ENCODE peak calls at places on chromosomes 6 and 20, in seven cellular contexts. One of them, this sample, is unnamed.

GRCh38 chr6:67630146-67630545 is 1004.9 kb upstream of the ADGRB3 start:
- DNase-seq in dorsolateral prefrontal cortex: no peak
- DNase-seq in neural progenitor cell: no peak
- DNase-seq in GM12878: no peak
- DNase-seq in PC-3: peak; percentile 64
- DNase-seq in progenitor cell of endocrine pancreas: no peak
- DNase-seq in ovary: no peak
- DNase-seq in this sample: no peak

GRCh38 chr6:105767541-105767940 is 318.6 kb upstream of the PRDM1 start:
- DNase-seq in dorsolateral prefrontal cortex: no peak
- DNase-seq in neural progenitor cell: no peak
- DNase-seq in GM12878: no peak
- DNase-seq in PC-3: no peak
- DNase-seq in progenitor cell of endocrine pancreas: no peak
- DNase-seq in ovary: no peak
- DNase-seq in this sample: no peak

GRCh38 chr20:64140421-64140820 is 23.8 kb upstream of the MYT1 start:
- DNase-seq in dorsolateral prefrontal cortex: no peak
- DNase-seq in neural progenitor cell: no peak
- DNase-seq in GM12878: no peak
- DNase-seq in PC-3: no peak
- DNase-seq in progenitor cell of endocrine pancreas: no peak
- DNase-seq in ovary: no peak
- DNase-seq in this sample: no peak

GRCh38 chr6:44906761-44907160 is 421.4 kb upstream of the RUNX2 start:
- DNase-seq in dorsolateral prefrontal cortex: no peak
- DNase-seq in neural progenitor cell: no peak
- DNase-seq in GM12878: no peak
- DNase-seq in PC-3: no peak
- DNase-seq in progenitor cell of endocrine pancreas: no peak
- DNase-seq in ovary: no peak
- DNase-seq in this sample: no peak

GRCh38 chr6:26124550-26125014 is 37.4 kb downstream of the HFE start:
- DNase-seq in dorsolateral prefrontal cortex: no peak
- DNase-seq in neural progenitor cell: no peak
- DNase-seq in GM12878: no peak
- DNase-seq in PC-3: no peak
- DNase-seq in progenitor cell of endocrine pancreas: no peak
- DNase-seq in ovary: no peak
- DNase-seq in this sample: no peak

GRCh38 chr6:52065621-52066020 is 21.8 kb downstream of the PKHD1 start:
- DNase-seq in dorsolateral prefrontal cortex: no peak
- DNase-seq in neural progenitor cell: no peak
- DNase-seq in GM12878: no peak
- DNase-seq in PC-3: peak; percentile 90
- DNase-seq in progenitor cell of endocrine pancreas: no peak
- DNase-seq in ovary: no peak
- DNase-seq in this sample: no peak

GRCh38 chr6:29705389-29706231 is 17.6 kb upstream of the HLA-F start:
- DNase-seq in dorsolateral prefrontal cortex: no peak
- DNase-seq in neural progenitor cell: peak; percentile 58
- DNase-seq in GM12878: no peak
- DNase-seq in PC-3: peak; percentile 78
- DNase-seq in progenitor cell of endocrine pancreas: no peak
- DNase-seq in ovary: no peak
- DNase-seq in this sample: no peak

GRCh38 chr6:41561931-41562632 is 15.9 kb downstream of the FOXP4 start:
- DNase-seq in dorsolateral prefrontal cortex: no peak
- DNase-seq in neural progenitor cell: no peak
- DNase-seq in GM12878: no peak
- DNase-seq in PC-3: no peak
- DNase-seq in progenitor cell of endocrine pancreas: no peak
- DNase-seq in ovary: no peak
- DNase-seq in this sample: no peak

GRCh38 chr6:1027109-1027794 is 284.6 kb upstream of the FOXQ1 start:
- DNase-seq in dorsolateral prefrontal cortex: no peak
- DNase-seq in neural progenitor cell: no peak
- DNase-seq in GM12878: no peak
- DNase-seq in PC-3: peak; percentile 57
- DNase-seq in progenitor cell of endocrine pancreas: no peak
- DNase-seq in ovary: no peak
- DNase-seq in this sample: no peak

GRCh38 chr20:61100489-61100888 is 151.6 kb upstream of the CDH4 start:
- DNase-seq in dorsolateral prefrontal cortex: no peak
- DNase-seq in neural progenitor cell: no peak
- DNase-seq in GM12878: no peak
- DNase-seq in PC-3: no peak
- DNase-seq in progenitor cell of endocrine pancreas: no peak
- DNase-seq in ovary: no peak
- DNase-seq in this sample: no peak

GRCh38 chr20:9532069-9532809 is 17.8 kb downstream of the LAMP5 start:
- DNase-seq in dorsolateral prefrontal cortex: no peak
- DNase-seq in neural progenitor cell: no peak
- DNase-seq in GM12878: no peak
- DNase-seq in PC-3: peak; percentile 22
- DNase-seq in progenitor cell of endocrine pancreas: no peak
- DNase-seq in ovary: no peak
- DNase-seq in this sample: no peak

GRCh38 chr6:108031968-108032367 is 42.6 kb downstream of the OSTM1 start:
- DNase-seq in dorsolateral prefrontal cortex: no peak
- DNase-seq in neural progenitor cell: no peak
- DNase-seq in GM12878: no peak
- DNase-seq in PC-3: no peak
- DNase-seq in progenitor cell of endocrine pancreas: no peak
- DNase-seq in ovary: no peak
- DNase-seq in this sample: no peak

GRCh38 chr6:112338310-112338709 is 8.8 kb upstream of the RFPL4B start:
- DNase-seq in dorsolateral prefrontal cortex: no peak
- DNase-seq in neural progenitor cell: no peak
- DNase-seq in GM12878: no peak
- DNase-seq in PC-3: no peak
- DNase-seq in progenitor cell of endocrine pancreas: no peak
- DNase-seq in ovary: no peak
- DNase-seq in this sample: no peak

GRCh38 chr6:137699036-137699683 is 167.9 kb upstream of the TNFAIP3 start:
- DNase-seq in dorsolateral prefrontal cortex: no peak
- DNase-seq in neural progenitor cell: no peak
- DNase-seq in GM12878: no peak
- DNase-seq in PC-3: peak; percentile 23
- DNase-seq in progenitor cell of endocrine pancreas: no peak
- DNase-seq in ovary: no peak
- DNase-seq in this sample: no peak

GRCh38 chr6:164097557-164098398 is 683.3 kb downstream of the QKI start:
- DNase-seq in dorsolateral prefrontal cortex: no peak
- DNase-seq in neural progenitor cell: peak; percentile 36
- DNase-seq in GM12878: no peak
- DNase-seq in PC-3: peak; percentile 59
- DNase-seq in progenitor cell of endocrine pancreas: no peak
- DNase-seq in ovary: no peak
- DNase-seq in this sample: no peak

GRCh38 chr20:43751167-43752050 is 24.6 kb upstream of the GTSF1L start:
- DNase-seq in dorsolateral prefrontal cortex: no peak
- DNase-seq in neural progenitor cell: no peak
- DNase-seq in GM12878: peak; percentile 99
- DNase-seq in PC-3: peak; percentile 96
- DNase-seq in progenitor cell of endocrine pancreas: no peak
- DNase-seq in ovary: no peak
- DNase-seq in this sample: peak; percentile 36

GRCh38 chr6:54646069-54646468 is 200.5 kb upstream of the FAM83B start:
- DNase-seq in dorsolateral prefrontal cortex: no peak
- DNase-seq in neural progenitor cell: no peak
- DNase-seq in GM12878: no peak
- DNase-seq in PC-3: peak; percentile 8
- DNase-seq in progenitor cell of endocrine pancreas: no peak
- DNase-seq in ovary: no peak
- DNase-seq in this sample: no peak

GRCh38 chr20:25695532-25696383 is 895 bp downstream of the ZNF337 start:
- DNase-seq in dorsolateral prefrontal cortex: no peak
- DNase-seq in neural progenitor cell: peak; percentile 36
- DNase-seq in GM12878: no peak
- DNase-seq in PC-3: peak; percentile 22
- DNase-seq in progenitor cell of endocrine pancreas: no peak
- DNase-seq in ovary: peak; percentile 65
- DNase-seq in this sample: no peak

GRCh38 chr20:59831901-59832240 is 101.6 kb downstream of the SYCP2 start:
- DNase-seq in dorsolateral prefrontal cortex: no peak
- DNase-seq in neural progenitor cell: no peak
- DNase-seq in GM12878: no peak
- DNase-seq in PC-3: no peak
- DNase-seq in progenitor cell of endocrine pancreas: no peak
- DNase-seq in ovary: no peak
- DNase-seq in this sample: no peak

GRCh38 chr6:121443953-121444590 is 8.6 kb downstream of the GJA1 start:
- DNase-seq in dorsolateral prefrontal cortex: no peak
- DNase-seq in neural progenitor cell: no peak
- DNase-seq in GM12878: no peak
- DNase-seq in PC-3: no peak
- DNase-seq in progenitor cell of endocrine pancreas: no peak
- DNase-seq in ovary: no peak
- DNase-seq in this sample: no peak
- TF ChIP-seq CTCF in dorsolateral prefrontal cortex: no peak
- TF ChIP-seq CTCF in neural progenitor cell: no peak
- TF ChIP-seq CTCF in GM12878: no peak
- TF ChIP-seq CTCF in PC-3: no peak
- TF ChIP-seq CTCF in progenitor cell of endocrine pancreas: no peak
- TF ChIP-seq CTCF in ovary: no peak
- TF ChIP-seq CTCF in this sample: no peak

DNA sequence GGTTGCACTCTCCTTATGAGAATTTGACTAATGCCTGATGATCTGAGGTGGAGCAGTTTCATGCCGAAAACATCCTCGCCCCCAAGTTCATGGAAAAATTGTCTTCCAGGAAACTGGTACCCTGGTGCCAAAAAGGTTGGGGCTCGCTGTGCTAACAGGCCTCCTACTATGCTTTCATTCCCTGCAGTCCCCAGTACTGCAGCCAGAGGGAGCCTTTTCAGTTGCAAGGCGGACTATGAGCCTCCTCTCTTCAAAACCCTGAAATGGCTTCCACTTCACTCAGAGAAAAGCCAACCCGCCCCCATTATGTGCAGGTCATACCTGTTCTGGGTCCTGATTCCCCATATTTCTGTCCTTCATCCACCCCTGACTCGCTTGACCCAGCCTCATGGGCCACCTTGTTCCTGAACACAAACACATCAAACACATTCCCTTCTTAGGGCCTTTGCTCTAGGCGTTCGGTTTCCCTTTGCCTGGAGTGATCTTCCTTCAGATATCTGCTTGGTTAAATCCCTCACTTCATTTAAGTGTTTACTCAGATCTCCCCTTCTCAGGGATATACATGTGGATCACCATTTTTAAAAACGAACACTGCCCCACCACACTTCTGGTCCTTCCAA is 173.7 kb downstream of the PHACTR1 start:
- DNase-seq in dorsolateral prefrontal cortex: no peak
- DNase-seq in neural progenitor cell: no peak
- DNase-seq in GM12878: no peak
- DNase-seq in PC-3: peak; percentile 40
- DNase-seq in progenitor cell of endocrine pancreas: no peak
- DNase-seq in ovary: no peak
- DNase-seq in this sample: no peak
- TF ChIP-seq CTCF in dorsolateral prefrontal cortex: no peak
- TF ChIP-seq CTCF in neural progenitor cell: peak; percentile 46
- TF ChIP-seq CTCF in GM12878: peak; percentile 55
- TF ChIP-seq CTCF in PC-3: peak; percentile 69
- TF ChIP-seq CTCF in progenitor cell of endocrine pancreas: peak; percentile 34
- TF ChIP-seq CTCF in ovary: no peak
- TF ChIP-seq CTCF in this sample: no peak

DNA sequence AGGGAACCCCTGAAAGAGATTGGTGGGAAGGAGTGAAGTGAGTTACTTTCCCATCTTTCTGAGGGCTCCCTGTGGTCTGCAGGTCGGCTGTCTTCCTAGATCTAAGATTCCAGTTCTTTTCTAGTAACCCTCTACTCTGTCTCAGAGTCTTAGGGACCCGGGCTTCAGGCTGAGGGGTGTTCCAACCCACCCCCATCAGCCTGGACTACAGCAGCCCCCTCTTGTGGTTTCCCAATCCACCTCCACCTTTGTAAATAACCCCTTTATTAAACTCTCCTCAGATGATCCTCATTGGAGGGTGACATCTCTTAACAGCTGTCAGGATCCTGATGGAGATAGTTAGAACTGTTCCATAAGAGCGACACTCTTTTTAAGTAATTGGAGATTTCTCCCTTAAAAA is 300.4 kb downstream of the LRFN2 start:
- DNase-seq in dorsolateral prefrontal cortex: no peak
- DNase-seq in neural progenitor cell: no peak
- DNase-seq in GM12878: no peak
- DNase-seq in PC-3: no peak
- DNase-seq in progenitor cell of endocrine pancreas: no peak
- DNase-seq in ovary: no peak
- DNase-seq in this sample: no peak
- TF ChIP-seq CTCF in dorsolateral prefrontal cortex: no peak
- TF ChIP-seq CTCF in neural progenitor cell: peak; percentile 35
- TF ChIP-seq CTCF in GM12878: no peak
- TF ChIP-seq CTCF in PC-3: no peak
- TF ChIP-seq CTCF in progenitor cell of endocrine pancreas: no peak
- TF ChIP-seq CTCF in ovary: no peak
- TF ChIP-seq CTCF in this sample: no peak

GRCh38 chr6:34793877-34794276 is 2.0 kb downstream of the BLTP3A start:
- DNase-seq in dorsolateral prefrontal cortex: no peak
- DNase-seq in neural progenitor cell: no peak
- DNase-seq in GM12878: no peak
- DNase-seq in PC-3: no peak
- DNase-seq in progenitor cell of endocrine pancreas: no peak
- DNase-seq in ovary: no peak
- DNase-seq in this sample: no peak

GRCh38 chr6:34788111-34788510 is 3.8 kb upstream of the BLTP3A start:
- DNase-seq in dorsolateral prefrontal cortex: no peak
- DNase-seq in neural progenitor cell: no peak
- DNase-seq in GM12878: no peak
- DNase-seq in PC-3: no peak
- DNase-seq in progenitor cell of endocrine pancreas: no peak
- DNase-seq in ovary: no peak
- DNase-seq in this sample: no peak

GRCh38 chr6:34792605-34793500 is 970 bp downstream of the BLTP3A start:
- DNase-seq in dorsolateral prefrontal cortex: no peak
- DNase-seq in neural progenitor cell: peak; percentile 39
- DNase-seq in GM12878: no peak
- DNase-seq in PC-3: peak; percentile 65
- DNase-seq in progenitor cell of endocrine pancreas: no peak
- DNase-seq in ovary: peak; percentile 25
- DNase-seq in this sample: no peak

GRCh38 chr6:34791842-34792604 is at the start of gene BLTP3A:
- DNase-seq in dorsolateral prefrontal cortex: peak; percentile 33
- DNase-seq in neural progenitor cell: peak; percentile 93
- DNase-seq in GM12878: no peak
- DNase-seq in PC-3: peak; percentile 80
- DNase-seq in progenitor cell of endocrine pancreas: peak; percentile 56
- DNase-seq in ovary: peak; percentile 64
- DNase-seq in this sample: peak; percentile 78

GRCh38 chr6:34791164-34791841 is 580 bp upstream of the BLTP3A start:
- DNase-seq in dorsolateral prefrontal cortex: peak; percentile 64
- DNase-seq in neural progenitor cell: peak; percentile 62
- DNase-seq in GM12878: no peak
- DNase-seq in PC-3: peak; percentile 41
- DNase-seq in progenitor cell of endocrine pancreas: peak; percentile 34
- DNase-seq in ovary: peak; percentile 46
- DNase-seq in this sample: no peak
- TF ChIP-seq CTCF in dorsolateral prefrontal cortex: no peak
- TF ChIP-seq CTCF in neural progenitor cell: peak; percentile 31
- TF ChIP-seq CTCF in GM12878: peak; percentile 6
- TF ChIP-seq CTCF in PC-3: peak; percentile 61
- TF ChIP-seq CTCF in progenitor cell of endocrine pancreas: peak; percentile 34
- TF ChIP-seq CTCF in ovary: no peak
- TF ChIP-seq CTCF in this sample: no peak

GRCh38 chr20:45933231-45934045 is 1.0 kb upstream of the PCIF1 start:
- DNase-seq in dorsolateral prefrontal cortex: peak; percentile 59
- DNase-seq in neural progenitor cell: peak; percentile 89
- DNase-seq in GM12878: peak; percentile 38
- DNase-seq in PC-3: peak; percentile 91
- DNase-seq in progenitor cell of endocrine pancreas: peak; percentile 43
- DNase-seq in ovary: peak; percentile 85
- DNase-seq in this sample: peak; percentile 44
- TF ChIP-seq CTCF in dorsolateral prefrontal cortex: no peak
- TF ChIP-seq CTCF in neural progenitor cell: peak; percentile 21
- TF ChIP-seq CTCF in GM12878: peak; percentile 28
- TF ChIP-seq CTCF in PC-3: peak; percentile 58
- TF ChIP-seq CTCF in progenitor cell of endocrine pancreas: peak; percentile 28
- TF ChIP-seq CTCF in ovary: no peak
- TF ChIP-seq CTCF in this sample: no peak